ENCODE peak calls at places on chromosomes 16 and 17, in ten cellular contexts. V, G, M, X, S, W, D, Y, P and L are unnamed samples.

GRCh38 chr17:18031955-18032354 is 7.0 kb downstream of the ATPAF2 start:
- DNase-seq in V (no peak), G (no peak), M (peak), X (peak), S (no peak), W (peak), D (peak), Y (no peak), P (no peak), L (no peak)

GRCh38 chr17:29341726-29342125 is 47.8 kb upstream of the NUFIP2 start:
- DNase-seq in V (no peak), G (no peak), M (peak), X (peak), S (no peak), W (peak), D (no peak), Y (no peak), P (no peak), L (no peak)

GRCh38 chr16:85045077-85045476 is 17.5 kb downstream of the KIAA0513 start:
- DNase-seq in V (no peak), G (no peak), M (no peak), X (no peak), S (no peak), W (no peak), D (no peak), Y (no peak), P (no peak), L (no peak)

GRCh38 chr16:55379876-55380390 is 55.9 kb downstream of the IRX6 start:
- DNase-seq in V (no peak), G (no peak), M (no peak), X (no peak), S (no peak), W (no peak), D (no peak), Y (no peak), P (no peak), L (no peak)

GRCh38 chr16:84103678-84104077 is 13.1 kb downstream of the MBTPS1 start:
- DNase-seq in V (no peak), G (no peak), M (peak), X (peak), S (no peak), W (no peak), D (peak), Y (no peak), P (no peak), L (no peak)

GRCh38 chr16:54744998-54745397 is 185.7 kb upstream of the IRX5 start:
- DNase-seq in V (no peak), G (no peak), M (no peak), X (no peak), S (no peak), W (no peak), D (no peak), Y (no peak), P (no peak), L (no peak)

GRCh38 chr17:40032322-40033320 is 17.4 kb downstream of the CSF3 start:
- DNase-seq in V (no peak), G (no peak), M (no peak), X (no peak), S (no peak), W (no peak), D (no peak), Y (no peak), P (no peak), L (no peak)

GRCh38 chr16:88448461-88449266 is 4.4 kb upstream of the ZFPM1 start:
- DNase-seq in V (no peak), G (no peak), M (no peak), X (no peak), S (no peak), W (no peak), D (no peak), Y (no peak), P (no peak), L (no peak)

GRCh38 chr16:28603381-28604185 is 6.3 kb downstream of the SULT1A1 start:
- DNase-seq in V (no peak), G (no peak), M (no peak), X (no peak), S (no peak), W (no peak), D (no peak), Y (no peak), P (no peak), L (no peak)

GRCh38 chr16:54361813-54362212 is 75.2 kb upstream of the IRX3 start:
- DNase-seq in V (no peak), G (no peak), M (no peak), X (no peak), S (no peak), W (no peak), D (no peak), Y (no peak), P (no peak), L (no peak)

GRCh38 chr17:75773121-75773807 is 8.3 kb upstream of the GALK1 start:
- DNase-seq in V (peak), G (no peak), M (no peak), X (no peak), S (peak), W (no peak), D (no peak), Y (no peak), P (peak), L (no peak)
- TF ChIP-seq CTCF in V (no peak), G (no peak), M (no peak), X (no peak), S (no peak), W (no peak), D (no peak), Y (no peak), P (no peak), L (no peak)

DNA sequence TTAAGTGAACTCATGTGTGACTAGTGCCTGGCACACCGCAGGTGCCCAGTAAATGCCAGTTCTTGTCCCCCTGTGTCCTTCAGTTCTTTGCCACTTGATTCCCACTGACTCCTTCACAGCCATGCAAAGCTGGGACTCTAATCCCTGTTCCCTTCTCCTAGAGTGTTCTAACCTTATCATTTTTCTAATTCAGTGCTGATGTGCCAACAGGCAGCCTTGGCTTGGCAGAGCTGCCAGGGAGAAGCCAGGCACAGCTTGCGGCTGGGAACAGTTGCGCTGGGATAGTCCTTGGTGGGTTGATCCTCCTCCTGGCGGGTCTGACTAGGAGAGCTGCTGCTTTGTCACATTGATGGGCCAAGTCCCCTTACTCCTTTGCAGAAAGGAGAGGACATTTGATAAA is 654.2 kb downstream of the HS3ST4 start:
- DNase-seq in V (no peak), G (no peak), M (no peak), X (no peak), S (no peak), W (no peak), D (no peak), Y (no peak), P (no peak), L (no peak)
- TF ChIP-seq CTCF in V (no peak), G (no peak), M (no peak), X (no peak), S (no peak), W (no peak), D (no peak), Y (no peak), P (no peak), L (no peak)

GRCh38 chr17:37218849-37219248 is 156.9 kb upstream of the C17orf78 start:
- DNase-seq in V (no peak), G (no peak), M (no peak), X (no peak), S (no peak), W (no peak), D (no peak), Y (no peak), P (no peak), L (no peak)

GRCh38 chr17:37219876-37220608 is 155.7 kb upstream of the C17orf78 start:
- DNase-seq in V (no peak), G (no peak), M (no peak), X (peak), S (no peak), W (no peak), D (no peak), Y (no peak), P (no peak), L (no peak)

GRCh38 chr17:37225458-37225857 is 150.3 kb upstream of the C17orf78 start:
- DNase-seq in V (no peak), G (no peak), M (no peak), X (no peak), S (no peak), W (no peak), D (no peak), Y (no peak), P (peak), L (no peak)

GRCh38 chr17:37221865-37222264 is 153.9 kb upstream of the C17orf78 start:
- DNase-seq in V (no peak), G (no peak), M (no peak), X (no peak), S (no peak), W (no peak), D (no peak), Y (no peak), P (no peak), L (no peak)

GRCh38 chr17:37220609-37220953 is 155.2 kb upstream of the C17orf78 start:
- DNase-seq in V (peak), G (no peak), M (peak), X (peak), S (no peak), W (peak), D (peak), Y (no peak), P (peak), L (no peak)
- TF ChIP-seq CTCF in V (peak), G (no peak), M (peak), X (peak), S (no peak), W (peak), D (peak), Y (peak), P (peak), L (peak)

GRCh38 chr17:42553866-42554249 is 1.1 kb downstream of the HSD17B1 start:
- DNase-seq in V (no peak), G (no peak), M (no peak), X (peak), S (no peak), W (no peak), D (peak), Y (no peak), P (no peak), L (no peak)
- TF ChIP-seq CTCF in V (no peak), G (no peak), M (no peak), X (no peak), S (no peak), W (no peak), D (no peak), Y (no peak), P (no peak), L (no peak)

GRCh38 chr16:57535680-57536305 is 578 bp downstream of the CCDC102A start:
- DNase-seq in V (peak), G (peak), M (peak), X (peak), S (peak), W (peak), D (peak), Y (peak), P (peak), L (peak)
- TF ChIP-seq CTCF in V (no peak), G (no peak), M (no peak), X (no peak), S (no peak), W (no peak), D (no peak), Y (peak), P (peak), L (no peak)

GRCh38 chr17:82297280-82297803 is 20.1 kb downstream of the CD7 start:
- DNase-seq in V (peak), G (peak), M (peak), X (peak), S (peak), W (peak), D (peak), Y (no peak), P (no peak), L (no peak)

GRCh38 chr17:82299452-82299851 is 18.0 kb downstream of the CD7 start:
- DNase-seq in V (no peak), G (peak), M (no peak), X (no peak), S (no peak), W (no peak), D (no peak), Y (no peak), P (peak), L (no peak)

GRCh38 chr17:82296511-82297279 is 20.7 kb downstream of the CD7 start:
- DNase-seq in V (no peak), G (no peak), M (peak), X (no peak), S (no peak), W (no peak), D (peak), Y (no peak), P (no peak), L (no peak)

GRCh38 chr17:82298538-82299421 is 18.6 kb downstream of the CD7 start:
- DNase-seq in V (no peak), G (peak), M (no peak), X (no peak), S (no peak), W (no peak), D (no peak), Y (no peak), P (no peak), L (no peak)

GRCh38 chr17:82297804-82298537 is 19.4 kb downstream of the CD7 start:
- DNase-seq in V (peak), G (peak), M (peak), X (peak), S (peak), W (peak), D (peak), Y (peak), P (no peak), L (peak)
- TF ChIP-seq CTCF in V (no peak), G (no peak), M (no peak), X (no peak), S (no peak), W (no peak), D (peak), Y (no peak), P (no peak), L (no peak)

DNA sequence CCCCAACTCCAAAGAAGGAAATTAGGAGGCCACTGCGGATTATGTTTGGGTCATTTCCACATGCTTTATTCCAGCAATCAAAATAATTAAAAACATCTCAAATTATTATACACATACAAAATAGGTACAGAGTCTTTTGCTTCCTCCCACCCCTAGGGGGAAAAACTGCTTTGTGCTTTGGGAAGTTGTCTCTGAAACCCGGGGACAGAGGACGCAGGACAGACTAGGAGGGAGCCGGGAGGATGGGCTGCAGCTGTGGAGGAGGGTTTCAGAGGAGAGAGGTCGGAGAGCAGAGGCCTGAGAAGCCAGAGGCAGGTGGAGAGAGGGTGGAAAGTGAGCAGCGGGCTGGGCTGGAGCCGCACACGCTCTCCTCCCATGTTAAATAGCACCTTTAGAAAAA is 17.4 kb downstream of the COL1A1 start:
- DNase-seq in V (no peak), G (peak), M (peak), X (peak), S (no peak), W (no peak), D (no peak), Y (no peak), P (no peak), L (no peak)
- TF ChIP-seq CTCF in V (no peak), G (no peak), M (peak), X (peak), S (no peak), W (peak), D (peak), Y (peak), P (peak), L (peak)

DNA sequence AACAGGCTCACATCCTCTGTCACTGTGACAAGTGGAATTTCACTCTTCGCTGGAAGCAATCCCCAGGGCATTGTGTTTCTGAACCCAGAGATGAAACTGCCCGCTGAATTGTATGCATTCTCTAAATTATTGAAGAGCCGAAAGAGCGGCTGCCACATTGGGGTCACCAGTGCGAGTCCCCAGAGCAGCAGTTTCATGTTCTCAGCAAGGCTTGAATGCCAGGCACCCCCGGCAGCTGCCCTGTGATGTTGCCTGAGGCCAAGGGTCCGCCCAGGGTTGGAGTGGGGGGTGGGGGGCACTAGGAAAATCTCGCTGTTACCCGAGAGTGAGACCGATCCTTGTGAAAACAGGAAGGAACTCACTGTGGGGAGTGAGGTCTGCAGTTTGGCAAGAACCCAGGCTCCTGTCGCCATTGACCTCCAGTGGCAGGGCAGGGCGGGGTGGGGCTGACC is 20.7 kb upstream of the BCAR1 start:
- DNase-seq in V (no peak), G (no peak), M (no peak), X (no peak), S (no peak), W (no peak), D (no peak), Y (no peak), P (no peak), L (no peak)
- TF ChIP-seq CTCF in V (no peak), G (no peak), M (no peak), X (no peak), S (no peak), W (no peak), D (no peak), Y (no peak), P (no peak), L (no peak)

GRCh38 chr17:75773808-75774470 is 8.9 kb upstream of the GALK1 start:
- DNase-seq in V (peak), G (no peak), M (no peak), X (no peak), S (peak), W (no peak), D (no peak), Y (no peak), P (peak), L (no peak)
- TF ChIP-seq CTCF in V (no peak), G (no peak), M (no peak), X (no peak), S (no peak), W (no peak), D (peak), Y (no peak), P (peak), L (no peak)

GRCh38 chr17:56891751-56892150 is 22.1 kb downstream of the TRIM25 start:
- DNase-seq in V (peak), G (peak), M (no peak), X (peak), S (no peak), W (no peak), D (no peak), Y (no peak), P (peak), L (no peak)
- TF ChIP-seq CTCF in V (peak), G (peak), M (peak), X (peak), S (peak), W (peak), D (peak), Y (peak), P (peak), L (peak)